ENCODE peak calls at places on chromosome 12, in six cellular contexts. L is natural killer cell; F is A549; G is HepG2; O is stimulated activated effector memory CD8-positive, alpha-beta T cell treated with anti-CD3 and anti-CD28 coated beads, Interleukin-12 subunit alpha, Interleukin-12 subunit beta, amount 100 ng/mL, for 72 hours; X is upper lobe of right lung. M is an unnamed sample.

GRCh38 chr12:109592905-109593272 is 19.3 kb downstream of the MVK start:
- ATAC-seq in O (no peak), L (no peak), F (no peak), X (no peak), G (no peak), M (no peak)

GRCh38 chr12:121871501-121871900 is 12.8 kb upstream of the HPD start:
- ATAC-seq in X (no peak), G (no peak), O (peak; percentile 13), L (no peak), F (peak; percentile 41), M (no peak)

GRCh38 chr12:57606821-57607220 is 2.2 kb downstream of the DTX3 start:
- ATAC-seq in O (no peak), X (no peak), G (no peak), L (no peak), F (no peak), M (no peak)

GRCh38 chr12:92301329-92301728 is 155.7 kb upstream of the BTG1 start:
- ATAC-seq in F (no peak), G (no peak), O (no peak), L (no peak), X (no peak), M (no peak)

GRCh38 chr12:104816845-104817503 is 141.1 kb downstream of the SLC41A2 start:
- ATAC-seq in F (no peak), L (no peak), G (no peak), O (no peak), X (no peak), M (no peak)

GRCh38 chr12:133264173-133264572 is 28.5 kb upstream of the ANHX start:
- ATAC-seq in L (no peak), X (no peak), G (no peak), F (no peak), O (no peak), M (no peak)

GRCh38 chr12:7096006-7096903 is 4.0 kb upstream of the C1R start:
- ATAC-seq in F (no peak), L (no peak), O (no peak), G (no peak), X (peak; percentile 1), M (no peak)

GRCh38 chr12:92961949-92962348 is 32.9 kb upstream of the EEA1 start:
- ATAC-seq in X (no peak), O (no peak), G (no peak), F (no peak), L (no peak), M (no peak)

GRCh38 chr12:109625131-109625559 is 51.6 kb downstream of the MVK start:
- ATAC-seq in G (peak; percentile 44), O (no peak), L (no peak), F (peak; percentile 83), X (peak; percentile 11), M (peak; percentile 66)

GRCh38 chr12:80902711-80903110 is 35.0 kb downstream of the LIN7A start:
- ATAC-seq in F (no peak), G (no peak), L (no peak), O (no peak), X (no peak), M (no peak)

GRCh38 chr12:57512665-57513064 is 7.6 kb downstream of the DDIT3 start:
- ATAC-seq in G (peak; percentile 9), X (no peak), F (peak; percentile 5), O (no peak), L (peak; percentile 7), M (no peak)

GRCh38 chr12:46349253-46349652 is 23.3 kb downstream of the SLC38A2 start:
- ATAC-seq in F (no peak), X (no peak), O (no peak), L (no peak), G (no peak), M (no peak)

GRCh38 chr12:116722245-116722644 is 15.6 kb downstream of the SPRING1 start:
- ATAC-seq in F (no peak), G (no peak), L (no peak), X (no peak), O (peak; percentile 34), M (no peak)

GRCh38 chr12:30795410-30795659 is 40.6 kb upstream of the CAPRIN2 start:
- ATAC-seq in O (peak; percentile 74), X (no peak), L (no peak), F (no peak), G (peak; percentile 5), M (no peak)

GRCh38 chr12:124505001-124505818 is 62.2 kb downstream of the NCOR2 start:
- ATAC-seq in G (no peak), F (no peak), O (no peak), L (no peak), X (no peak), M (no peak)

M was measured in SK-N-SH treated with all-trans-retinoic acid at 6 μM for 48 hours.